ENCODE peak calls at places on chromosome 16, in five cellular contexts. One of them, this sample, is unnamed.
A peak's percentile ranks its signal among the peaks of the same experiment; 100 is the strongest.

GRCh38 chr16:58678716-58679115 is 5.9 kb downstream of the SLC38A7 start:
- DNase-seq in IMR-90: no peak
- DNase-seq in T-helper 2 cell: peak; percentile 37
- DNase-seq in HEK293T: no peak
- DNase-seq in hypothalamus: peak; percentile 75
- DNase-seq in this sample: no peak

GRCh38 chr16:57736419-57737281 is 1.1 kb downstream of the KATNB1 start:
- DNase-seq in IMR-90: peak; percentile 87
- DNase-seq in T-helper 2 cell: peak; percentile 60
- DNase-seq in HEK293T: peak; percentile 64
- DNase-seq in hypothalamus: peak; percentile 28
- DNase-seq in this sample: peak; percentile 53

GRCh38 chr16:11697319-11697718 is 29.1 kb downstream of the SNN start:
- DNase-seq in IMR-90: no peak
- DNase-seq in T-helper 2 cell: no peak
- DNase-seq in HEK293T: no peak
- DNase-seq in hypothalamus: no peak
- DNase-seq in this sample: no peak

GRCh38 chr16:25922438-25922837 is 230.7 kb downstream of the HS3ST4 start:
- DNase-seq in IMR-90: no peak
- DNase-seq in T-helper 2 cell: no peak
- DNase-seq in HEK293T: no peak
- DNase-seq in hypothalamus: no peak
- DNase-seq in this sample: no peak

GRCh38 chr16:53982631-53983042 is 278.7 kb downstream of the FTO start:
- DNase-seq in IMR-90: no peak
- DNase-seq in T-helper 2 cell: no peak
- DNase-seq in HEK293T: no peak
- DNase-seq in hypothalamus: no peak
- DNase-seq in this sample: no peak

GRCh38 chr16:86229283-86229682 is 281.0 kb upstream of the FOXF1 start:
- DNase-seq in IMR-90: no peak
- DNase-seq in T-helper 2 cell: no peak
- DNase-seq in HEK293T: no peak
- DNase-seq in hypothalamus: no peak
- DNase-seq in this sample: no peak

GRCh38 chr16:16102738-16103137 is 120.6 kb downstream of the ABCC6 start:
- DNase-seq in IMR-90: no peak
- DNase-seq in T-helper 2 cell: no peak
- DNase-seq in HEK293T: no peak
- DNase-seq in hypothalamus: no peak
- DNase-seq in this sample: no peak

GRCh38 chr16:81651758-81652718 is 127.1 kb upstream of the PLCG2 start:
- DNase-seq in IMR-90: no peak
- DNase-seq in T-helper 2 cell: no peak
- DNase-seq in HEK293T: no peak
- DNase-seq in hypothalamus: no peak
- DNase-seq in this sample: peak; percentile 86

GRCh38 chr16:85215478-85216120 is 103.3 kb upstream of the CIBAR2 start:
- DNase-seq in IMR-90: no peak
- DNase-seq in T-helper 2 cell: no peak
- DNase-seq in HEK293T: no peak
- DNase-seq in hypothalamus: no peak
- DNase-seq in this sample: no peak

GRCh38 chr16:59213952-59214351 is 479.8 kb upstream of the GOT2 start:
- DNase-seq in IMR-90: no peak
- DNase-seq in T-helper 2 cell: no peak
- DNase-seq in HEK293T: no peak
- DNase-seq in hypothalamus: no peak
- DNase-seq in this sample: no peak